ENCODE peak calls at places on chromosomes 1 and 21, in nine cellular contexts. One of them, this sample, is unnamed.

GRCh38 chr1:41366428-41367101 is 5.3 kb downstream of the FOXO6 start:
- DNase-seq in CD4-positive, CD25-positive, alpha-beta regulatory T cell: no peak
- DNase-seq in Jurkat, Clone E6-1: peak
- DNase-seq in A673: peak
- DNase-seq in LNCaP clone FGC: no peak
- DNase-seq in kidney: no peak
- DNase-seq in PC-9: no peak
- DNase-seq in IMR-90: no peak
- DNase-seq in thoracic aorta: no peak
- DNase-seq in this sample: no peak

GRCh38 chr1:238438296-238439275 is 547.9 kb upstream of the ZP4 start:
- DNase-seq in thoracic aorta: no peak
- DNase-seq in CD4-positive, CD25-positive, alpha-beta regulatory T cell: no peak
- DNase-seq in Jurkat, Clone E6-1: no peak
- DNase-seq in A673: peak
- DNase-seq in LNCaP clone FGC: no peak
- DNase-seq in PC-9: no peak
- DNase-seq in IMR-90: no peak
- DNase-seq in kidney: no peak
- DNase-seq in this sample: no peak

GRCh38 chr1:208203127-208203847 is 40.9 kb downstream of the PLXNA2 start:
- DNase-seq in LNCaP clone FGC: peak
- DNase-seq in thoracic aorta: no peak
- DNase-seq in kidney: no peak
- DNase-seq in A673: peak
- DNase-seq in PC-9: peak
- DNase-seq in IMR-90: peak
- DNase-seq in Jurkat, Clone E6-1: no peak
- DNase-seq in CD4-positive, CD25-positive, alpha-beta regulatory T cell: no peak
- DNase-seq in this sample: peak

GRCh38 chr1:27504588-27505419 is 14.8 kb upstream of the WASF2 start:
- DNase-seq in kidney: peak
- DNase-seq in Jurkat, Clone E6-1: no peak
- DNase-seq in IMR-90: peak
- DNase-seq in CD4-positive, CD25-positive, alpha-beta regulatory T cell: no peak
- DNase-seq in PC-9: no peak
- DNase-seq in LNCaP clone FGC: no peak
- DNase-seq in thoracic aorta: no peak
- DNase-seq in A673: no peak
- DNase-seq in this sample: peak

GRCh38 chr1:246784621-246785535 is 60.7 kb downstream of the SCCPDH start:
- DNase-seq in IMR-90: peak
- DNase-seq in kidney: no peak
- DNase-seq in CD4-positive, CD25-positive, alpha-beta regulatory T cell: peak
- DNase-seq in A673: peak
- DNase-seq in Jurkat, Clone E6-1: no peak
- DNase-seq in thoracic aorta: no peak
- DNase-seq in LNCaP clone FGC: no peak
- DNase-seq in PC-9: no peak
- DNase-seq in this sample: no peak

GRCh38 chr1:215044151-215044550 is 38.4 kb upstream of the KCNK2 start:
- DNase-seq in kidney: no peak
- DNase-seq in IMR-90: no peak
- DNase-seq in PC-9: no peak
- DNase-seq in CD4-positive, CD25-positive, alpha-beta regulatory T cell: no peak
- DNase-seq in A673: no peak
- DNase-seq in LNCaP clone FGC: no peak
- DNase-seq in thoracic aorta: no peak
- DNase-seq in Jurkat, Clone E6-1: no peak
- DNase-seq in this sample: no peak

GRCh38 chr1:3349968-3350299 is 104.5 kb upstream of the ARHGEF16 start:
- DNase-seq in LNCaP clone FGC: no peak
- DNase-seq in Jurkat, Clone E6-1: no peak
- DNase-seq in IMR-90: no peak
- DNase-seq in thoracic aorta: no peak
- DNase-seq in PC-9: no peak
- DNase-seq in CD4-positive, CD25-positive, alpha-beta regulatory T cell: no peak
- DNase-seq in A673: no peak
- DNase-seq in kidney: no peak
- DNase-seq in this sample: no peak

GRCh38 chr1:226371866-226372490 is 35.9 kb downstream of the PARP1 start:
- DNase-seq in PC-9: no peak
- DNase-seq in IMR-90: no peak
- DNase-seq in thoracic aorta: no peak
- DNase-seq in kidney: no peak
- DNase-seq in A673: no peak
- DNase-seq in Jurkat, Clone E6-1: no peak
- DNase-seq in CD4-positive, CD25-positive, alpha-beta regulatory T cell: no peak
- DNase-seq in LNCaP clone FGC: no peak
- DNase-seq in this sample: no peak

GRCh38 chr1:34763142-34763781 is 3.7 kb downstream of the GJB4 start:
- DNase-seq in thoracic aorta: no peak
- DNase-seq in kidney: peak
- DNase-seq in Jurkat, Clone E6-1: no peak
- DNase-seq in PC-9: peak
- DNase-seq in A673: no peak
- DNase-seq in IMR-90: peak
- DNase-seq in LNCaP clone FGC: no peak
- DNase-seq in CD4-positive, CD25-positive, alpha-beta regulatory T cell: no peak
- DNase-seq in this sample: no peak

GRCh38 chr1:85244271-85245053 is 15.0 kb downstream of the C1orf52 start:
- DNase-seq in thoracic aorta: no peak
- DNase-seq in CD4-positive, CD25-positive, alpha-beta regulatory T cell: no peak
- DNase-seq in Jurkat, Clone E6-1: no peak
- DNase-seq in kidney: no peak
- DNase-seq in PC-9: no peak
- DNase-seq in IMR-90: peak
- DNase-seq in LNCaP clone FGC: no peak
- DNase-seq in A673: peak
- DNase-seq in this sample: no peak

DNA sequence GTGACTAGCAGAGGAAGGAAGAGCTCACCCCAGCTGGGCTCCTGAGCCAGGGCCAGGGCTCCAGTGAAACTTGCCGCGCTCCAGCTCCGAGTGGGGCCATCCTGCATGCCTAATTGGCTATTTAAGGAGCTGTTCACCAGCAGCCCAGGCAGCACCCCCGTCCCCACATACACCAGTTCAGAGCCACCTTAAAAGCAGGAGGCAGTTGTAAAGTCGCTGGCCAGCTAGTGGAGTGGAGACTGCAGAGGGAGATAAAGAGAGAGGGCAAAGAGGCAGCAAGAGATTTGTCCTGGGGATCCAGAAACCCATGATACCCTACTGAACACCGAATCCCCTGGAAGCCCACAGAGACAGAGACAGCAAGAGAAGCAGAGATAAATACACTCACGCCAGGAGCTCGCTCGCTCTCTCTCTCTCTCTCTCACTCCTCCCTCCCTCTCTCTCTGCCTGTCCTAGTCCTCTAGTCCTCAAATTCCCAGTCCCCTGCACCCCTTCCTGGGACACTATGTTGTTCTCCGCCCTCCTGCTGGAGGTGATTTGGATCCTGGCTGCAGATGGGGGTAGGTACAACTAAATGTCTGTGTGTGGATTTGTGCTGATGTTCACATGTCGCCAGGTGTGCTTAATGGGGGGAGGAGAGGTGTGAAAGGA is at the start of gene CA14:
- DNase-seq in IMR-90: no peak
- DNase-seq in Jurkat, Clone E6-1: no peak
- DNase-seq in CD4-positive, CD25-positive, alpha-beta regulatory T cell: no peak
- DNase-seq in thoracic aorta: no peak
- DNase-seq in LNCaP clone FGC: no peak
- DNase-seq in A673: peak
- DNase-seq in PC-9: no peak
- DNase-seq in kidney: no peak
- DNase-seq in this sample: no peak
- H3K4me3 ChIP-seq in IMR-90: no peak
- H3K4me3 ChIP-seq in Jurkat, Clone E6-1: no peak
- H3K4me3 ChIP-seq in CD4-positive, CD25-positive, alpha-beta regulatory T cell: no peak
- H3K4me3 ChIP-seq in thoracic aorta: no peak
- H3K4me3 ChIP-seq in LNCaP clone FGC: no peak
- H3K4me3 ChIP-seq in A673: peak
- H3K4me3 ChIP-seq in PC-9: no peak
- H3K4me3 ChIP-seq in kidney: no peak
- H3K4me3 ChIP-seq in this sample: no peak

GRCh38 chr1:15742339-15742801 is at the start of gene TMEM82:
- DNase-seq in Jurkat, Clone E6-1: no peak
- DNase-seq in thoracic aorta: no peak
- DNase-seq in CD4-positive, CD25-positive, alpha-beta regulatory T cell: no peak
- DNase-seq in A673: no peak
- DNase-seq in IMR-90: no peak
- DNase-seq in LNCaP clone FGC: no peak
- DNase-seq in PC-9: no peak
- DNase-seq in kidney: peak
- DNase-seq in this sample: no peak
- H3K4me3 ChIP-seq in Jurkat, Clone E6-1: no peak
- H3K4me3 ChIP-seq in thoracic aorta: no peak
- H3K4me3 ChIP-seq in CD4-positive, CD25-positive, alpha-beta regulatory T cell: no peak
- H3K4me3 ChIP-seq in A673: no peak
- H3K4me3 ChIP-seq in IMR-90: no peak
- H3K4me3 ChIP-seq in LNCaP clone FGC: no peak
- H3K4me3 ChIP-seq in PC-9: no peak
- H3K4me3 ChIP-seq in kidney: peak
- H3K4me3 ChIP-seq in this sample: no peak

GRCh38 chr1:184152502-184152901 is 101.0 kb downstream of the TSEN15 start:
- DNase-seq in A673: peak
- DNase-seq in thoracic aorta: no peak
- DNase-seq in LNCaP clone FGC: no peak
- DNase-seq in CD4-positive, CD25-positive, alpha-beta regulatory T cell: no peak
- DNase-seq in Jurkat, Clone E6-1: no peak
- DNase-seq in kidney: no peak
- DNase-seq in PC-9: no peak
- DNase-seq in IMR-90: peak
- DNase-seq in this sample: no peak
- H3K4me3 ChIP-seq in A673: peak
- H3K4me3 ChIP-seq in thoracic aorta: peak
- H3K4me3 ChIP-seq in LNCaP clone FGC: no peak
- H3K4me3 ChIP-seq in CD4-positive, CD25-positive, alpha-beta regulatory T cell: no peak
- H3K4me3 ChIP-seq in Jurkat, Clone E6-1: no peak
- H3K4me3 ChIP-seq in kidney: peak
- H3K4me3 ChIP-seq in PC-9: no peak
- H3K4me3 ChIP-seq in IMR-90: no peak
- H3K4me3 ChIP-seq in this sample: peak

DNA sequence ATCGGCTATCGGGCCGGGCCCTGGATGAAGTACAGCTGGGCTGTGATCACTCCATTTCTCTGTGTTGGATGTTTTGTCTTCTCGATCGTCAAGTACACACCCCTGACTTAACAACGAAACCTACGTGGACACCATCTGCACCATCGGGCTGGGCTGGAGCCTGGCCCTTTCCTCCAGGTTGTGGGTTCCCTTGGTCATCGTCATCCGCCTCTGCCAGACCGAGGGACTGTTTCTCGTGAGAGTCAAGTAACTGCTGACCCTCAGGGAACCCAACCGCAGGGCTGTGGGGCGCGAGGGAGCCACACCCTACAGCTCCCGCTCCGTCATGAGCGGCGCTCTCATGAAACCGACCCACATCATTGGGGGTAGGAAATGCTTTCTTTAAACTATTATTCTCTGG is 842.4 kb upstream of the TMPRSS15 start:
- DNase-seq in CD4-positive, CD25-positive, alpha-beta regulatory T cell: no peak
- DNase-seq in A673: no peak
- DNase-seq in thoracic aorta: no peak
- DNase-seq in LNCaP clone FGC: no peak
- DNase-seq in Jurkat, Clone E6-1: no peak
- DNase-seq in PC-9: no peak
- DNase-seq in IMR-90: no peak
- DNase-seq in kidney: peak
- DNase-seq in this sample: no peak
- H3K4me3 ChIP-seq in CD4-positive, CD25-positive, alpha-beta regulatory T cell: no peak
- H3K4me3 ChIP-seq in A673: no peak
- H3K4me3 ChIP-seq in thoracic aorta: no peak
- H3K4me3 ChIP-seq in LNCaP clone FGC: no peak
- H3K4me3 ChIP-seq in Jurkat, Clone E6-1: no peak
- H3K4me3 ChIP-seq in PC-9: no peak
- H3K4me3 ChIP-seq in IMR-90: no peak
- H3K4me3 ChIP-seq in kidney: no peak
- H3K4me3 ChIP-seq in this sample: no peak

GRCh38 chr1:51344602-51345299 is 14.4 kb upstream of the TTC39A start:
- DNase-seq in kidney: peak
- DNase-seq in A673: no peak
- DNase-seq in PC-9: no peak
- DNase-seq in LNCaP clone FGC: no peak
- DNase-seq in IMR-90: no peak
- DNase-seq in thoracic aorta: no peak
- DNase-seq in Jurkat, Clone E6-1: no peak
- DNase-seq in CD4-positive, CD25-positive, alpha-beta regulatory T cell: no peak
- DNase-seq in this sample: no peak
- H3K4me3 ChIP-seq in kidney: no peak
- H3K4me3 ChIP-seq in A673: no peak
- H3K4me3 ChIP-seq in PC-9: peak
- H3K4me3 ChIP-seq in LNCaP clone FGC: no peak
- H3K4me3 ChIP-seq in IMR-90: no peak
- H3K4me3 ChIP-seq in thoracic aorta: peak
- H3K4me3 ChIP-seq in Jurkat, Clone E6-1: no peak
- H3K4me3 ChIP-seq in CD4-positive, CD25-positive, alpha-beta regulatory T cell: no peak
- H3K4me3 ChIP-seq in this sample: no peak

GRCh38 chr1:147223740-147224615 is 1.2 kb downstream of the FMO5 start:
- DNase-seq in A673: no peak
- DNase-seq in PC-9: no peak
- DNase-seq in Jurkat, Clone E6-1: no peak
- DNase-seq in IMR-90: no peak
- DNase-seq in kidney: no peak
- DNase-seq in LNCaP clone FGC: no peak
- DNase-seq in CD4-positive, CD25-positive, alpha-beta regulatory T cell: no peak
- DNase-seq in thoracic aorta: no peak
- DNase-seq in this sample: no peak
- H3K4me3 ChIP-seq in A673: no peak
- H3K4me3 ChIP-seq in PC-9: no peak
- H3K4me3 ChIP-seq in Jurkat, Clone E6-1: no peak
- H3K4me3 ChIP-seq in IMR-90: no peak
- H3K4me3 ChIP-seq in kidney: peak
- H3K4me3 ChIP-seq in LNCaP clone FGC: no peak
- H3K4me3 ChIP-seq in CD4-positive, CD25-positive, alpha-beta regulatory T cell: no peak
- H3K4me3 ChIP-seq in thoracic aorta: no peak
- H3K4me3 ChIP-seq in this sample: peak

GRCh38 chr1:154967331-154967950 is 3.1 kb downstream of the SHC1 start:
- DNase-seq in IMR-90: no peak
- DNase-seq in A673: no peak
- DNase-seq in Jurkat, Clone E6-1: no peak
- DNase-seq in CD4-positive, CD25-positive, alpha-beta regulatory T cell: no peak
- DNase-seq in thoracic aorta: no peak
- DNase-seq in kidney: peak
- DNase-seq in LNCaP clone FGC: no peak
- DNase-seq in PC-9: no peak
- DNase-seq in this sample: no peak
- H3K4me3 ChIP-seq in IMR-90: no peak
- H3K4me3 ChIP-seq in A673: no peak
- H3K4me3 ChIP-seq in Jurkat, Clone E6-1: no peak
- H3K4me3 ChIP-seq in CD4-positive, CD25-positive, alpha-beta regulatory T cell: no peak
- H3K4me3 ChIP-seq in thoracic aorta: no peak
- H3K4me3 ChIP-seq in kidney: no peak
- H3K4me3 ChIP-seq in LNCaP clone FGC: no peak
- H3K4me3 ChIP-seq in PC-9: no peak
- H3K4me3 ChIP-seq in this sample: peak

This sample was measured in breast epithelium.